ENCODE peak calls at places on chromosomes 16 and 17, in five cellular contexts. D is GM12891, W is islet precursor cell, N is neural crest cell, M is EL. V is an unnamed sample.

GRCh38 chr17:48160177-48160967 is 52.8 kb downstream of the SNX11 start:
- DNase-seq in D (no peak), W (no peak), N (no peak), M (no peak), V (no peak)

GRCh38 chr17:42547001-42547461 is 5.7 kb upstream of the HSD17B1 start:
- DNase-seq in D (no peak), W (peak), N (no peak), M (no peak), V (no peak)

GRCh38 chr17:76138234-76138895 is 2.7 kb downstream of the FOXJ1 start:
- DNase-seq in D (no peak), W (peak), N (peak), M (no peak), V (no peak)

GRCh38 chr17:65268832-65269231 is 131.7 kb downstream of the RGS9 start:
- DNase-seq in D (no peak), W (no peak), N (no peak), M (peak), V (no peak)

GRCh38 chr17:17812211-17813054 is 24.4 kb downstream of the SREBF1 start:
- DNase-seq in D (peak), W (peak), N (peak), M (peak), V (peak)

GRCh38 chr17:41976142-41976768 is 9.7 kb downstream of the CNP start:
- DNase-seq in D (peak), W (no peak), N (no peak), M (no peak), V (no peak)

GRCh38 chr16:89153848-89154271 is 17.7 kb upstream of the CDH15 start:
- DNase-seq in D (no peak), W (peak), N (no peak), M (no peak), V (no peak)

GRCh38 chr17:32962320-32962707 is 29.3 kb upstream of the SPACA3 start:
- DNase-seq in D (no peak), W (no peak), N (no peak), M (no peak), V (no peak)

GRCh38 chr16:19716183-19716582 is 1.8 kb downstream of the KNOP1 start:
- DNase-seq in D (no peak), W (no peak), N (no peak), M (no peak), V (no peak)

GRCh38 chr16:54284931-54285413 is 1.6 kb downstream of the IRX3 start:
- DNase-seq in D (no peak), W (no peak), N (no peak), M (no peak), V (no peak)

V was measured in CD8-positive, alpha-beta memory T cell.